ENCODE peak calls at places on chromosomes 6 and 20, in eight cellular contexts. Q, C, Y, W, L, F, H and B are unnamed samples.

GRCh38 chr6:170152111-170152926 is 138.6 kb downstream of the DLL1 start:
- DNase-seq in Q (peak; percentile 51), C (peak; percentile 80), Y (no peak), W (peak; percentile 78), L (no peak), F (no peak), H (no peak), B (peak; percentile 87)

GRCh38 chr20:44573501-44573869 is 8.9 kb upstream of the PKIG start:
- DNase-seq in Q (no peak), C (no peak), Y (no peak), W (no peak), L (no peak), F (no peak), H (no peak), B (no peak)

GRCh38 chr20:4947817-4948559 is 53.3 kb downstream of the SLC23A2 start:
- DNase-seq in Q (no peak), C (no peak), Y (no peak), W (no peak), L (no peak), F (no peak), H (no peak), B (no peak)

GRCh38 chr6:48135352-48136084 is 24.5 kb upstream of the PTCHD4 start:
- DNase-seq in Q (no peak), C (no peak), Y (no peak), W (no peak), L (no peak), F (no peak), H (no peak), B (no peak)

GRCh38 chr6:137261393-137262154 is 42.4 kb upstream of the IFNGR1 start:
- DNase-seq in Q (no peak), C (no peak), Y (peak; percentile 7), W (no peak), L (no peak), F (no peak), H (no peak), B (no peak)

GRCh38 chr20:32478576-32478975 is 106.6 kb downstream of the NOL4L start:
- DNase-seq in Q (no peak), C (no peak), Y (no peak), W (peak; percentile 10), L (no peak), F (no peak), H (no peak), B (no peak)

GRCh38 chr6:112007805-112008204 is 46.1 kb upstream of the CCN6 start:
- DNase-seq in Q (no peak), C (no peak), Y (no peak), W (peak; percentile 44), L (peak; percentile 32), F (no peak), H (no peak), B (no peak)

GRCh38 chr20:40676870-40677269 is 12.2 kb downstream of the MAFB start:
- DNase-seq in Q (no peak), C (no peak), Y (no peak), W (no peak), L (no peak), F (no peak), H (no peak), B (no peak)

GRCh38 chr6:41374618-41375590 is 39.5 kb downstream of the NCR2 start:
- DNase-seq in Q (no peak), C (no peak), Y (no peak), W (no peak), L (no peak), F (no peak), H (no peak), B (no peak)

GRCh38 chr6:41462980-41463930 is 82.9 kb upstream of the FOXP4 start:
- DNase-seq in Q (peak; percentile 81), C (peak; percentile 85), Y (peak; percentile 42), W (peak; percentile 73), L (peak; percentile 75), F (peak; percentile 71), H (peak; percentile 18), B (peak; percentile 74)

GRCh38 chr6:36442671-36443497 is at the start of the genes KCTD20 and PXT1:
- DNase-seq in Q (peak; percentile 87), C (peak; percentile 90), Y (peak; percentile 95), W (peak; percentile 93), L (peak; percentile 88), F (peak; percentile 92), H (peak; percentile 75), B (peak; percentile 89)

DNA sequence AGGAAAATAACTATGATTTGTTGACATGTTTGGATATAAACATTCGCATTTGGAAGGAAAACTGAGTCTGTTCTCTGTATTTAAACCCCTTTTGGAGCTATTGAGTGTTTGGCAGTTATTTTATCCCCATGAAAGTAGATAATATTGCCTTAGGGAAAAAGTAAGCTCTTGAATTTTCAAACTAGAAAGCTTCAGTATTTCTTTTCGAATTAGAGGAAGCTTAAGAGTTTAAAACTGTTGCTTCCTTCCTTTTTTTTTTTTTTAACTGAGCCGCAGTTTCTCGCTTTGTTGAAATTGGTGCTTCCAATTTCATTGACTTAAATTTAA is 31.4 kb downstream of the SAMD3 start:
- DNase-seq in Q (no peak), C (no peak), Y (no peak), W (no peak), L (no peak), F (no peak), H (no peak), B (no peak)
- H3K27ac ChIP-seq in Q (no peak overlapping the region), C (no peak overlapping the region), Y (no peak overlapping the region), W (no peak overlapping the region), L (no peak overlapping the region), F (no peak overlapping the region), H (no peak overlapping the region), B (no peak overlapping the region)

DNA sequence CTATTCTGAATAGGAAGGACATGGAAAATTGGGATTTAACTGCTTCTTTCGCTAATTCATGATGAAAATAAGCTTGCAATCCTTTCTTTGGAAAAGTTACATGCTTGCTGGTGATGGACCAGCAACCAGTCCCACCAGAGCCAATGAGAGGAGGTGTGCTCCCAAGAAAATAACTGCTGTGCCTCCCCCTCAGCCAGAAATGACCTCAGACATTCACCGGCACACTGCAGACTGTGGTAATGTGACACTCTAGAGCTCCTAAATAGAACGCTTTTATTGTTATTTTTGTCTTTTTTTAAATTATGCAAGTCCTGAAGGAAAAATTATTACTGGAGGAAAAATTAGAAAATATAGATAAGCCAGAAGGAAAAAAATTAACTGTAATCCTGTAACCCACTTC is 2.6 kb downstream of the PYGB start:
- DNase-seq in Q (no peak), C (no peak), Y (no peak), W (no peak), L (no peak), F (no peak), H (no peak), B (no peak)
- H3K4me3 ChIP-seq in Q (no peak overlapping the region), C (no peak overlapping the region), Y (no peak overlapping the region), W (peak overlapping the region; percentile 92), L (no peak overlapping the region), F (peak overlapping the region; percentile 88), H (peak overlapping the region; percentile 82), B (peak overlapping the region; percentile 95)

DNA sequence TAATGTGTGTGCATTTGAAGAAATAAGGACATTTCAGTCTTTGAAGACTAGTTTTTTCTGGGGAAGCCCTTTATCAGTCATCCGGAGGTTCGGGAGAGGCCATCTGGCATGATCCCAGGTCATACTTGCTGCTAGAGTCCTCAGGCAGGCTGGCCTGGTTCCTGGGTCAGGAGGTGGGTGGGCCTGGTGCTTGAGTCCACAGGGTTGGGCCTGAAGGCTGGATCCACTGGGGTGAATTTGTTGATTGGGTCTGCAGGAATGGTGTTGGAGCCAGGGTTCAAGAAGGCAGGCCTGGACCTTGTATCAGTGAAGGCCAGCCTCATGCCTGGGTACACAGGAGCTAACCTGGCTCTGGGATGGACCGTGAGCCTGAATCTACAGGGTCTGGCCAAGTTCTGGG is 15.8 kb upstream of the WFDC9 start:
- DNase-seq in Q (no peak), C (no peak), Y (no peak), W (no peak), L (no peak), F (no peak), H (no peak), B (no peak)
- TF ChIP-seq CTCF in Q (no peak), C (no peak), Y (no peak), W (no peak), L (no peak), F (no peak), H (no peak), B (no peak)

GRCh38 chr6:25863360-25863759 is 10.7 kb downstream of the SLC17A3 start:
- DNase-seq in Q (no peak), C (no peak), Y (no peak), W (no peak), L (no peak), F (no peak), H (no peak), B (no peak)
- H3K27ac ChIP-seq in Q (no peak overlapping the region), C (no peak overlapping the region), Y (no peak overlapping the region), W (no peak overlapping the region), L (no peak overlapping the region), F (no peak overlapping the region), H (no peak overlapping the region), B (no peak overlapping the region)

DNA sequence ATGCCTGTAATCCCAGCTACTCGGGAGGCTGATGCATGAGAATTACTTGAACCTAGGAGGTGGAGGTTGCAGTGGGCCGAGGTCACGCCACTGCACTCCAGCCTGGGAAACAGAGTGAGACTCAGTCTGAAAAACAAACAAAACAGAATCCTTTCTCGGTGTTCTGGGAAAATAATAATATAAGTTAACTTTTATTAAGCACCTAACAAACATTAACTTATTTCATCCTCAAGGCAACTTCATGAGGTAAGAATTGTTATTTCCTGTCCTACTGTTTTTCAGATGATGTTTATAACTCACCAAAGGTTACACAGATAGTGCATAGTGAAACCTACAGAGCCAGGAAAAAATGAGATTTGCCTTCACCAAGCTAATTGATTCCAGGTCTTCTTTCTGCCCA is 221.4 kb downstream of the PHACTR1 start:
- DNase-seq in Q (no peak), C (no peak), Y (no peak), W (no peak), L (no peak), F (no peak), H (no peak), B (no peak)
- H3K4me3 ChIP-seq in Q (no peak overlapping the region), C (no peak overlapping the region), Y (no peak overlapping the region), W (no peak overlapping the region), L (no peak overlapping the region), F (no peak overlapping the region), H (no peak overlapping the region), B (no peak overlapping the region)

GRCh38 chr6:37696841-37697735 is 595 bp downstream of the MDGA1 start:
- DNase-seq in Q (no peak), C (peak; percentile 30), Y (no peak), W (peak; percentile 35), L (peak; percentile 30), F (peak; percentile 57), H (peak; percentile 24), B (no peak)
- TF ChIP-seq CTCF in Q (no peak), C (no peak), Y (no peak), W (peak; percentile 29), L (no peak), F (no peak), H (peak; percentile 40), B (no peak)

DNA sequence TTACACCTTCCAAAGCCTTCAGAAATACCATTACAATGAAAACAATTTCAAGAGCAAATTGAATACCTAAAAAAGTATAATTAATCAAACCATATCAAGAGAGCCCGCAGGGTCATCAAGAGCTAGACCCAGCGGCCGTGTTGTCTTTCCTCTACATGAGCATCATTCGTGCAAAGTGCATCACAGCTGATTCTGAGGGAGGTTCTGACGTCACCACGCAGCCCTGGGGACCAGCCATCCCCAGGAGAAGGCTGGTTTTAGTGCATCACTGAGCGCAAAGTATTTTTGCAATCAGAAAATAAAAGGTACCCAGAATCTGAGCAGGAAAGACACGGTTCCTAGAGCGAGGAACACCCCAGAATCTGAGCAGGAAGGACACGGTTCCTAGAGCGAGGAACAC is 371.4 kb downstream of the CDH4 start:
- DNase-seq in Q (no peak), C (no peak), Y (no peak), W (no peak), L (no peak), F (no peak), H (no peak), B (no peak)
- H3K27ac ChIP-seq in Q (no peak overlapping the region), C (no peak overlapping the region), Y (no peak overlapping the region), W (no peak overlapping the region), L (no peak overlapping the region), F (no peak overlapping the region), H (no peak overlapping the region), B (no peak overlapping the region)